ENCODE peak calls at places on chromosomes 1 and 21, in nine cellular contexts. One of them, this sample, is unnamed.

GRCh38 chr1:11680270-11681070 is 478 bp downstream of the MAD2L2 start:
- DNase-seq in Peyer's patch: peak
- DNase-seq in keratinocyte: no peak
- DNase-seq in neural progenitor cell: peak
- DNase-seq in K562: no peak
- DNase-seq in Calu3: no peak
- DNase-seq in endothelial cell: no peak
- DNase-seq in dorsolateral prefrontal cortex: no peak
- DNase-seq in astrocyte of the spinal cord: no peak
- DNase-seq in this sample: no peak

GRCh38 chr21:17370750-17371325 is 142.0 kb upstream of the CXADR start:
- DNase-seq in neural progenitor cell: no peak
- DNase-seq in astrocyte of the spinal cord: no peak
- DNase-seq in Calu3: no peak
- DNase-seq in keratinocyte: no peak
- DNase-seq in K562: no peak
- DNase-seq in dorsolateral prefrontal cortex: no peak
- DNase-seq in endothelial cell: no peak
- DNase-seq in Peyer's patch: no peak
- DNase-seq in this sample: no peak

GRCh38 chr1:223454959-223455358 is 61.7 kb downstream of the CCDC185 start:
- DNase-seq in endothelial cell: no peak
- DNase-seq in Calu3: no peak
- DNase-seq in K562: no peak
- DNase-seq in neural progenitor cell: no peak
- DNase-seq in dorsolateral prefrontal cortex: no peak
- DNase-seq in Peyer's patch: no peak
- DNase-seq in keratinocyte: no peak
- DNase-seq in astrocyte of the spinal cord: no peak
- DNase-seq in this sample: no peak

GRCh38 chr1:155166006-155166372 is 7.1 kb downstream of the KRTCAP2 start:
- DNase-seq in K562: no peak
- DNase-seq in neural progenitor cell: peak
- DNase-seq in keratinocyte: no peak
- DNase-seq in astrocyte of the spinal cord: no peak
- DNase-seq in endothelial cell: peak
- DNase-seq in Peyer's patch: peak
- DNase-seq in dorsolateral prefrontal cortex: no peak
- DNase-seq in Calu3: no peak
- DNase-seq in this sample: no peak

GRCh38 chr1:157292809-157293564 is 154.8 kb upstream of the ETV3 start:
- DNase-seq in K562: no peak
- DNase-seq in keratinocyte: no peak
- DNase-seq in endothelial cell: no peak
- DNase-seq in astrocyte of the spinal cord: no peak
- DNase-seq in Calu3: no peak
- DNase-seq in dorsolateral prefrontal cortex: no peak
- DNase-seq in Peyer's patch: no peak
- DNase-seq in neural progenitor cell: no peak
- DNase-seq in this sample: no peak

GRCh38 chr1:154972517-154973343 is 1.8 kb upstream of the CKS1B start:
- DNase-seq in Calu3: peak
- DNase-seq in astrocyte of the spinal cord: peak
- DNase-seq in neural progenitor cell: peak
- DNase-seq in Peyer's patch: peak
- DNase-seq in keratinocyte: peak
- DNase-seq in K562: peak
- DNase-seq in endothelial cell: peak
- DNase-seq in dorsolateral prefrontal cortex: no peak
- DNase-seq in this sample: no peak

GRCh38 chr1:18937539-18937938 is 18.9 kb downstream of the IFFO2 start:
- DNase-seq in Peyer's patch: no peak
- DNase-seq in dorsolateral prefrontal cortex: no peak
- DNase-seq in keratinocyte: no peak
- DNase-seq in neural progenitor cell: no peak
- DNase-seq in astrocyte of the spinal cord: no peak
- DNase-seq in Calu3: no peak
- DNase-seq in endothelial cell: no peak
- DNase-seq in K562: no peak
- DNase-seq in this sample: no peak

GRCh38 chr21:34722684-34723300 is 54.0 kb downstream of the CLIC6 start:
- DNase-seq in K562: peak
- DNase-seq in keratinocyte: no peak
- DNase-seq in Peyer's patch: no peak
- DNase-seq in endothelial cell: peak
- DNase-seq in neural progenitor cell: peak
- DNase-seq in dorsolateral prefrontal cortex: no peak
- DNase-seq in astrocyte of the spinal cord: no peak
- DNase-seq in Calu3: peak
- DNase-seq in this sample: no peak

GRCh38 chr1:230431517-230431916 is 5.4 kb upstream of the PGBD5 start:
- DNase-seq in K562: no peak
- DNase-seq in endothelial cell: no peak
- DNase-seq in Peyer's patch: no peak
- DNase-seq in astrocyte of the spinal cord: no peak
- DNase-seq in dorsolateral prefrontal cortex: no peak
- DNase-seq in Calu3: peak
- DNase-seq in keratinocyte: no peak
- DNase-seq in neural progenitor cell: no peak
- DNase-seq in this sample: no peak

GRCh38 chr1:192496369-192497056 is 79.1 kb upstream of the RGS1 start:
- DNase-seq in endothelial cell: no peak
- DNase-seq in neural progenitor cell: no peak
- DNase-seq in dorsolateral prefrontal cortex: no peak
- DNase-seq in K562: no peak
- DNase-seq in Calu3: no peak
- DNase-seq in Peyer's patch: no peak
- DNase-seq in keratinocyte: no peak
- DNase-seq in astrocyte of the spinal cord: no peak
- DNase-seq in this sample: no peak

GRCh38 chr1:153746174-153746573 is 18.3 kb downstream of the INTS3 start:
- DNase-seq in Peyer's patch: no peak
- DNase-seq in Calu3: no peak
- DNase-seq in keratinocyte: no peak
- DNase-seq in endothelial cell: no peak
- DNase-seq in K562: no peak
- DNase-seq in astrocyte of the spinal cord: no peak
- DNase-seq in neural progenitor cell: no peak
- DNase-seq in dorsolateral prefrontal cortex: no peak
- DNase-seq in this sample: no peak

GRCh38 chr1:91741906-91742305 is 144.0 kb downstream of the TGFBR3 start:
- DNase-seq in Peyer's patch: no peak
- DNase-seq in Calu3: no peak
- DNase-seq in astrocyte of the spinal cord: no peak
- DNase-seq in dorsolateral prefrontal cortex: no peak
- DNase-seq in endothelial cell: no peak
- DNase-seq in neural progenitor cell: no peak
- DNase-seq in keratinocyte: no peak
- DNase-seq in K562: no peak
- DNase-seq in this sample: no peak

GRCh38 chr1:70764747-70765146 is 282.9 kb downstream of the PTGER3 start:
- DNase-seq in dorsolateral prefrontal cortex: no peak
- DNase-seq in Calu3: no peak
- DNase-seq in keratinocyte: no peak
- DNase-seq in K562: peak
- DNase-seq in astrocyte of the spinal cord: peak
- DNase-seq in neural progenitor cell: no peak
- DNase-seq in Peyer's patch: no peak
- DNase-seq in endothelial cell: no peak
- DNase-seq in this sample: no peak

GRCh38 chr1:198254521-198254920 is 97.7 kb downstream of the NEK7 start:
- DNase-seq in K562: no peak
- DNase-seq in endothelial cell: no peak
- DNase-seq in astrocyte of the spinal cord: no peak
- DNase-seq in keratinocyte: no peak
- DNase-seq in Peyer's patch: no peak
- DNase-seq in neural progenitor cell: no peak
- DNase-seq in dorsolateral prefrontal cortex: no peak
- DNase-seq in Calu3: no peak
- DNase-seq in this sample: no peak
- TF ChIP-seq CTCF in K562: no peak
- TF ChIP-seq CTCF in endothelial cell: no peak
- TF ChIP-seq CTCF in astrocyte of the spinal cord: peak
- TF ChIP-seq CTCF in keratinocyte: no peak
- TF ChIP-seq CTCF in Peyer's patch: no peak
- TF ChIP-seq CTCF in neural progenitor cell: no peak
- TF ChIP-seq CTCF in dorsolateral prefrontal cortex: no peak
- TF ChIP-seq CTCF in Calu3: no peak
- TF ChIP-seq CTCF in this sample: no peak

DNA sequence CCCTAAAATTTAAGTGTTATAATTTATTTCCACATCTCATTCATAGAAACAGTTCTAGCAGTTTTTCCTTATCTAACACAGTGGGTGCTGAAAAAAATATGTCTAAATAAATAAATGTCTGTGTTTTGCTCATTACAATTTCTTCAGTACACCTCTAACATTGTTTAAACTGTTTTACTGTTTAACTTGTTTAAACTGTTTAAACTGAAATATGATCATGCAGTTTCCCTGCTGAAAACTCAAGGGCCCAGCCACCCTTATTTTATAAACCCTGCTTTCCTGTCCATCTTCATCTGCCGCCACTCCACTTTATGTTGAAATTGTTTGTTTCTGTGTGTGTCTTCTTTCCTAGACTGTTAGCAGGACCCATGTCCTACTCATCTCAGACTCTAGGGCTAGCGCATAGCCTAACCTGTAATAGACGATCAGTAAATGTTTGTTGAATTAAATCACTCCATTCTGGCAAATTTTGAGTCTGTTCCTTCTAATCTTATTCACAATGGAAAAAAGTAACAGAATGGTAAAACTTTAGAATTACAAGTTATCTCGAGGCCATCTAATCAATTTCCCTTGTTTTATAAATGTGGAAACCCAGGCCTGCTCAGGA is 9.4 kb upstream of the PIK3C2B start:
- DNase-seq in K562: no peak
- DNase-seq in Peyer's patch: no peak
- DNase-seq in neural progenitor cell: no peak
- DNase-seq in keratinocyte: no peak
- DNase-seq in dorsolateral prefrontal cortex: no peak
- DNase-seq in Calu3: no peak
- DNase-seq in endothelial cell: no peak
- DNase-seq in astrocyte of the spinal cord: no peak
- DNase-seq in this sample: no peak
- TF ChIP-seq CTCF in K562: no peak
- TF ChIP-seq CTCF in Peyer's patch: no peak
- TF ChIP-seq CTCF in neural progenitor cell: no peak
- TF ChIP-seq CTCF in keratinocyte: no peak
- TF ChIP-seq CTCF in dorsolateral prefrontal cortex: no peak
- TF ChIP-seq CTCF in Calu3: no peak
- TF ChIP-seq CTCF in endothelial cell: no peak
- TF ChIP-seq CTCF in astrocyte of the spinal cord: no peak
- TF ChIP-seq CTCF in this sample: no peak

GRCh38 chr21:44779417-44780139 is 22.0 kb downstream of the UBE2G2 start:
- DNase-seq in Peyer's patch: no peak
- DNase-seq in Calu3: no peak
- DNase-seq in K562: no peak
- DNase-seq in keratinocyte: no peak
- DNase-seq in neural progenitor cell: no peak
- DNase-seq in astrocyte of the spinal cord: no peak
- DNase-seq in endothelial cell: no peak
- DNase-seq in dorsolateral prefrontal cortex: no peak
- DNase-seq in this sample: no peak
- TF ChIP-seq CTCF in Peyer's patch: no peak
- TF ChIP-seq CTCF in Calu3: no peak
- TF ChIP-seq CTCF in K562: no peak
- TF ChIP-seq CTCF in keratinocyte: no peak
- TF ChIP-seq CTCF in neural progenitor cell: no peak
- TF ChIP-seq CTCF in astrocyte of the spinal cord: no peak
- TF ChIP-seq CTCF in endothelial cell: no peak
- TF ChIP-seq CTCF in dorsolateral prefrontal cortex: no peak
- TF ChIP-seq CTCF in this sample: no peak

GRCh38 chr1:26431979-26432695 is at the start of gene DHDDS:
- DNase-seq in astrocyte of the spinal cord: peak
- DNase-seq in Calu3: peak
- DNase-seq in K562: peak
- DNase-seq in Peyer's patch: peak
- DNase-seq in neural progenitor cell: peak
- DNase-seq in endothelial cell: peak
- DNase-seq in keratinocyte: peak
- DNase-seq in dorsolateral prefrontal cortex: peak
- DNase-seq in this sample: peak
- TF ChIP-seq CTCF in astrocyte of the spinal cord: no peak
- TF ChIP-seq CTCF in Calu3: no peak
- TF ChIP-seq CTCF in K562: no peak
- TF ChIP-seq CTCF in Peyer's patch: no peak
- TF ChIP-seq CTCF in neural progenitor cell: no peak
- TF ChIP-seq CTCF in endothelial cell: no peak
- TF ChIP-seq CTCF in keratinocyte: no peak
- TF ChIP-seq CTCF in dorsolateral prefrontal cortex: no peak
- TF ChIP-seq CTCF in this sample: no peak

DNA sequence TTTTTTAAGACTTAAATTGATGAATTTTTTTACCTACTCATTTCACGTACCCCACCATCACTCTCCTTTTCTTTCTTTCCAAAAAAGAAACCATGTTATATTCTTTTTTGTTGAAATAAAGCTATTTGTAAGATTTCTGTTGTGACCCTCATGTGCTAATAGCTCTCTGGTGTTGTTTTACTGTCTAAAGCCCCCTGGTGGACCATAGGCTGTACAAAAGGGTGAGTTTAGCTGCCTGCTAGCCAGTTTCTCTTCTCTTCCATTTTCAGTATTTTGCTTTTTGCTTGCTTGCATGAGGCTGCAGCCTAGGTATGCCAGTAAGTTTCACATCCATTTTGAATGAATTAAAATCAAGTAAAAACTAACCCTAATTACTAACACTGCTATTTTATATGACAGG is 15.6 kb upstream of the VAMP3 start:
- DNase-seq in keratinocyte: no peak
- DNase-seq in astrocyte of the spinal cord: no peak
- DNase-seq in Peyer's patch: no peak
- DNase-seq in Calu3: no peak
- DNase-seq in neural progenitor cell: peak
- DNase-seq in endothelial cell: peak
- DNase-seq in K562: peak
- DNase-seq in dorsolateral prefrontal cortex: no peak
- DNase-seq in this sample: no peak
- TF ChIP-seq CTCF in keratinocyte: peak
- TF ChIP-seq CTCF in astrocyte of the spinal cord: peak
- TF ChIP-seq CTCF in Peyer's patch: no peak
- TF ChIP-seq CTCF in Calu3: no peak
- TF ChIP-seq CTCF in neural progenitor cell: peak
- TF ChIP-seq CTCF in endothelial cell: no peak
- TF ChIP-seq CTCF in K562: peak
- TF ChIP-seq CTCF in dorsolateral prefrontal cortex: no peak
- TF ChIP-seq CTCF in this sample: peak

GRCh38 chr21:39705849-39706248 is 39.1 kb upstream of the IGSF5 start:
- DNase-seq in K562: no peak
- DNase-seq in Calu3: no peak
- DNase-seq in keratinocyte: no peak
- DNase-seq in neural progenitor cell: no peak
- DNase-seq in dorsolateral prefrontal cortex: no peak
- DNase-seq in endothelial cell: no peak
- DNase-seq in astrocyte of the spinal cord: peak
- DNase-seq in Peyer's patch: no peak
- DNase-seq in this sample: no peak
- TF ChIP-seq CTCF in K562: no peak
- TF ChIP-seq CTCF in Calu3: no peak
- TF ChIP-seq CTCF in keratinocyte: no peak
- TF ChIP-seq CTCF in neural progenitor cell: no peak
- TF ChIP-seq CTCF in dorsolateral prefrontal cortex: no peak
- TF ChIP-seq CTCF in endothelial cell: no peak
- TF ChIP-seq CTCF in astrocyte of the spinal cord: peak
- TF ChIP-seq CTCF in Peyer's patch: no peak
- TF ChIP-seq CTCF in this sample: no peak

GRCh38 chr1:1550591-1551432 is 10.4 kb upstream of the TMEM240 start:
- DNase-seq in keratinocyte: no peak
- DNase-seq in Calu3: no peak
- DNase-seq in endothelial cell: no peak
- DNase-seq in Peyer's patch: no peak
- DNase-seq in astrocyte of the spinal cord: peak
- DNase-seq in neural progenitor cell: peak
- DNase-seq in K562: peak
- DNase-seq in dorsolateral prefrontal cortex: peak
- DNase-seq in this sample: no peak
- TF ChIP-seq CTCF in keratinocyte: peak
- TF ChIP-seq CTCF in Calu3: no peak
- TF ChIP-seq CTCF in endothelial cell: no peak
- TF ChIP-seq CTCF in Peyer's patch: no peak
- TF ChIP-seq CTCF in astrocyte of the spinal cord: peak
- TF ChIP-seq CTCF in neural progenitor cell: peak
- TF ChIP-seq CTCF in K562: peak
- TF ChIP-seq CTCF in dorsolateral prefrontal cortex: peak
- TF ChIP-seq CTCF in this sample: no peak